ENCODE peak calls at places on chromosomes 1 and 21, in seven cellular contexts. D, Q, F, R, X, V and Y are unnamed samples.

GRCh38 chr1:185654199-185654951 is 79.8 kb upstream of the HMCN1 start:
- DNase-seq in D (no peak), Q (no peak), F (no peak), R (no peak), X (no peak), V (no peak), Y (no peak)

GRCh38 chr1:96473791-96474452 is 247.7 kb upstream of the PTBP2 start:
- DNase-seq in D (no peak), Q (no peak), F (no peak), R (no peak), X (no peak), V (no peak), Y (no peak)

GRCh38 chr1:32801096-32801713 is 16.0 kb downstream of the YARS1 start:
- DNase-seq in D (no peak), Q (no peak), F (no peak), R (no peak), X (no peak), V (peak), Y (no peak)

GRCh38 chr1:201142011-201142853 is 12.0 kb downstream of the TMEM9 start:
- DNase-seq in D (no peak), Q (no peak), F (no peak), R (no peak), X (peak), V (no peak), Y (no peak)

GRCh38 chr1:199776768-199777497 is 250.6 kb upstream of the NR5A2 start:
- DNase-seq in D (no peak), Q (no peak), F (no peak), R (no peak), X (no peak), V (no peak), Y (no peak)

GRCh38 chr1:17669866-17670451 is 85.2 kb upstream of the ACTL8 start:
- DNase-seq in D (no peak), Q (no peak), F (no peak), R (no peak), X (peak), V (no peak), Y (no peak)

GRCh38 chr1:224219011-224219611 is 36.1 kb downstream of the DEGS1 start:
- DNase-seq in D (no peak), Q (no peak), F (no peak), R (no peak), X (no peak), V (no peak), Y (no peak)

GRCh38 chr1:22976127-22976460 is 3.4 kb upstream of the LACTBL1 start:
- DNase-seq in D (no peak), Q (no peak), F (no peak), R (no peak), X (no peak), V (no peak), Y (no peak)

GRCh38 chr1:4093856-4094565 is 193.9 kb upstream of the C1orf174 start:
- DNase-seq in D (no peak), Q (no peak), F (no peak), R (no peak), X (peak), V (no peak), Y (no peak)

GRCh38 chr1:112866151-112866550 is 89.8 kb downstream of the SLC16A1 start:
- DNase-seq in D (no peak), Q (no peak), F (no peak), R (no peak), X (no peak), V (no peak), Y (no peak)

GRCh38 chr1:36183309-36183856 is 27.4 kb downstream of the MAP7D1 start:
- DNase-seq in D (no peak), Q (no peak), F (no peak), R (no peak), X (no peak), V (no peak), Y (peak)

GRCh38 chr1:156160744-156161181 is 7.4 kb downstream of the SEMA4A start:
- DNase-seq in D (peak), Q (no peak), F (no peak), R (peak), X (peak), V (peak), Y (peak)

GRCh38 chr1:160117709-160118183 is 2.2 kb downstream of the ATP1A2 start:
- DNase-seq in D (peak), Q (no peak), F (no peak), R (no peak), X (no peak), V (no peak), Y (no peak)

GRCh38 chr1:1614204-1614953 is 921 bp upstream of the MIB2 start:
- DNase-seq in D (peak), Q (peak), F (no peak), R (peak), X (no peak), V (peak), Y (no peak)

GRCh38 chr1:46421739-46422138 is 27.6 kb downstream of the FAAH start:
- DNase-seq in D (no peak), Q (no peak), F (no peak), R (no peak), X (no peak), V (no peak), Y (no peak)

GRCh38 chr1:43996733-43997115 is 5.3 kb downstream of the CCDC24 start:
- DNase-seq in D (no peak), Q (no peak), F (no peak), R (no peak), X (no peak), V (no peak), Y (no peak)

GRCh38 chr1:226702318-226702956 is 36.6 kb downstream of the ITPKB start:
- DNase-seq in D (no peak), Q (no peak), F (no peak), R (no peak), X (no peak), V (no peak), Y (no peak)

GRCh38 chr1:67629370-67630075 is 55.5 kb upstream of the GADD45A start:
- DNase-seq in D (no peak), Q (no peak), F (no peak), R (no peak), X (no peak), V (no peak), Y (no peak)

GRCh38 chr1:61056674-61057439 is 25.5 kb upstream of the NFIA start:
- DNase-seq in D (peak), Q (no peak), F (no peak), R (peak), X (peak), V (peak), Y (peak)

GRCh38 chr1:86416343-86416742 is 7.6 kb upstream of the CLCA2 start:
- DNase-seq in D (no peak), Q (no peak), F (peak), R (no peak), X (no peak), V (no peak), Y (peak)

GRCh38 chr1:3697810-3698209 is 45.5 kb downstream of the TP73 start:
- DNase-seq in D (no peak), Q (no peak), F (no peak), R (no peak), X (no peak), V (no peak), Y (peak)

GRCh38 chr21:41929248-41929647 is 24.6 kb downstream of the C2CD2 start:
- DNase-seq in D (no peak), Q (no peak), F (no peak), R (no peak), X (no peak), V (no peak), Y (no peak)

GRCh38 chr1:170067253-170067819 is 7.2 kb downstream of the KIFAP3 start:
- DNase-seq in D (no peak), Q (no peak), F (no peak), R (no peak), X (no peak), V (no peak), Y (no peak)

GRCh38 chr1:203638914-203639313 is 12.3 kb downstream of the ATP2B4 start:
- DNase-seq in D (no peak), Q (no peak), F (no peak), R (no peak), X (no peak), V (no peak), Y (no peak)

GRCh38 chr1:117754061-117754969 is 148.5 kb downstream of the TENT5C start:
- DNase-seq in D (peak), Q (no peak), F (peak), R (peak), X (no peak), V (peak), Y (peak)

GRCh38 chr1:204157942-204158341 is 6.1 kb upstream of the ETNK2 start:
- DNase-seq in D (no peak), Q (no peak), F (no peak), R (no peak), X (no peak), V (no peak), Y (no peak)

GRCh38 chr21:43574741-43575465 is 84.4 kb downstream of the HSF2BP start:
- DNase-seq in D (peak), Q (no peak), F (no peak), R (no peak), X (peak), V (no peak), Y (no peak)

GRCh38 chr1:171506525-171507304 is 21.4 kb downstream of the PRRC2C start:
- DNase-seq in D (no peak), Q (no peak), F (no peak), R (no peak), X (no peak), V (no peak), Y (no peak)

GRCh38 chr1:162857850-162858249 is 3.1 kb downstream of the CCDC190 start:
- DNase-seq in D (no peak), Q (no peak), F (no peak), R (no peak), X (no peak), V (no peak), Y (no peak)

GRCh38 chr1:30679201-30679975 is 44.0 kb downstream of the MATN1 start:
- DNase-seq in D (no peak), Q (no peak), F (no peak), R (no peak), X (peak), V (no peak), Y (no peak)

GRCh38 chr1:162389971-162390370 is 8.4 kb downstream of the C1orf226 start:
- DNase-seq in D (no peak), Q (no peak), F (no peak), R (no peak), X (no peak), V (no peak), Y (no peak)

GRCh38 chr21:36747114-36747814 is 48.3 kb downstream of the SIM2 start:
- DNase-seq in D (no peak), Q (no peak), F (peak), R (no peak), X (no peak), V (no peak), Y (no peak)

GRCh38 chr1:96695954-96696353 is 25.6 kb upstream of the PTBP2 start:
- DNase-seq in D (no peak), Q (no peak), F (no peak), R (no peak), X (no peak), V (no peak), Y (no peak)

GRCh38 chr1:157678721-157679120 is 21.8 kb downstream of the FCRL3 start:
- DNase-seq in D (no peak), Q (no peak), F (peak), R (no peak), X (no peak), V (no peak), Y (no peak)

GRCh38 chr1:94658221-94658620 is 116.7 kb upstream of the F3 start:
- DNase-seq in D (no peak), Q (no peak), F (no peak), R (no peak), X (no peak), V (no peak), Y (no peak)

GRCh38 chr21:17466166-17466565 is 46.7 kb upstream of the CXADR start:
- DNase-seq in D (no peak), Q (no peak), F (peak), R (no peak), X (no peak), V (no peak), Y (no peak)

GRCh38 chr1:19206947-19207346 is 3.1 kb downstream of the UBR4 start:
- DNase-seq in D (no peak), Q (no peak), F (no peak), R (no peak), X (no peak), V (no peak), Y (no peak)